ENCODE peak calls at places on chromosomes 2 and 18, in ten cellular contexts. V, Q, L, J, Z, Y, O, K, C and D are unnamed samples.

GRCh38 chr2:146077156-146077555 is 1557.2 kb upstream of the ZEB2 start:
- DNase-seq in V (no peak), Q (no peak), L (no peak), J (no peak), Z (no peak), Y (no peak), O (peak), K (no peak), C (no peak), D (no peak)

GRCh38 chr2:231761735-231762134 is 19.3 kb downstream of the PDE6D start:
- DNase-seq in V (no peak), Q (no peak), L (no peak), J (no peak), Z (no peak), Y (no peak), O (no peak), K (no peak), C (no peak), D (no peak)

GRCh38 chr18:40866013-40866644 is 1088.9 kb upstream of the PIK3C3 start:
- DNase-seq in V (no peak), Q (peak), L (no peak), J (no peak), Z (no peak), Y (no peak), O (no peak), K (no peak), C (peak), D (no peak)

GRCh38 chr2:222442665-222443064 is 18.3 kb downstream of the SGPP2 start:
- DNase-seq in V (no peak), Q (peak), L (no peak), J (no peak), Z (no peak), Y (no peak), O (no peak), K (no peak), C (no peak), D (no peak)

GRCh38 chr2:46950314-46950713 is 34.7 kb upstream of the MCFD2 start:
- DNase-seq in V (no peak), Q (no peak), L (no peak), J (no peak), Z (no peak), Y (no peak), O (no peak), K (no peak), C (no peak), D (no peak)

GRCh38 chr18:55780591-55781071 is 192.6 kb upstream of the TCF4 start:
- DNase-seq in V (no peak), Q (no peak), L (no peak), J (no peak), Z (no peak), Y (peak), O (no peak), K (no peak), C (no peak), D (no peak)

GRCh38 chr2:41836944-41837343 is 210.9 kb upstream of the PKDCC start:
- DNase-seq in V (peak), Q (no peak), L (no peak), J (peak), Z (no peak), Y (peak), O (peak), K (no peak), C (peak), D (peak)

GRCh38 chr2:241111443-241111810 is 9.3 kb upstream of the MTERF4 start:
- DNase-seq in V (peak), Q (no peak), L (no peak), J (no peak), Z (no peak), Y (no peak), O (no peak), K (no peak), C (no peak), D (no peak)

GRCh38 chr2:8676191-8676914 is 5.5 kb upstream of the ID2 start:
- DNase-seq in V (no peak), Q (no peak), L (peak), J (peak), Z (peak), Y (peak), O (peak), K (peak), C (no peak), D (no peak)

GRCh38 chr2:45052388-45052928 is 43.2 kb upstream of the SIX2 start:
- DNase-seq in V (no peak), Q (no peak), L (no peak), J (no peak), Z (no peak), Y (no peak), O (no peak), K (no peak), C (no peak), D (no peak)

GRCh38 chr2:37849908-37850307 is 75.2 kb upstream of the RMDN2 start:
- DNase-seq in V (no peak), Q (no peak), L (no peak), J (no peak), Z (no peak), Y (no peak), O (no peak), K (no peak), C (no peak), D (no peak)

GRCh38 chr2:188610827-188611226 is 319.2 kb downstream of the GULP1 start:
- DNase-seq in V (no peak), Q (no peak), L (no peak), J (no peak), Z (no peak), Y (no peak), O (no peak), K (no peak), C (no peak), D (no peak)

GRCh38 chr18:62717059-62717849 is 1.9 kb downstream of the PHLPP1 start:
- DNase-seq in V (peak), Q (peak), L (peak), J (peak), Z (no peak), Y (peak), O (peak), K (peak), C (no peak), D (peak)

GRCh38 chr2:3512086-3512485 is 7.2 kb downstream of the ADI1 start:
- DNase-seq in V (no peak), Q (no peak), L (no peak), J (no peak), Z (no peak), Y (no peak), O (no peak), K (no peak), C (no peak), D (no peak)

GRCh38 chr2:64914735-64915509 is 74.3 kb upstream of the SLC1A4 start:
- DNase-seq in V (no peak), Q (peak), L (no peak), J (peak), Z (no peak), Y (no peak), O (peak), K (no peak), C (no peak), D (no peak)

GRCh38 chr18:24373331-24373730 is 24.3 kb downstream of the OSBPL1A start:
- DNase-seq in V (no peak), Q (no peak), L (no peak), J (no peak), Z (no peak), Y (no peak), O (peak), K (no peak), C (no peak), D (no peak)

GRCh38 chr18:51339866-51340265 is 142.4 kb upstream of the MEX3C start:
- DNase-seq in V (no peak), Q (no peak), L (no peak), J (no peak), Z (no peak), Y (no peak), O (no peak), K (no peak), C (no peak), D (no peak)

GRCh38 chr18:31819106-31819924 is 58.6 kb upstream of the SLC25A52 start:
- DNase-seq in V (no peak), Q (no peak), L (no peak), J (peak), Z (no peak), Y (peak), O (peak), K (no peak), C (peak), D (peak)

GRCh38 chr18:79383388-79384056 is 12.2 kb upstream of the NFATC1 start:
- DNase-seq in V (no peak), Q (no peak), L (no peak), J (no peak), Z (peak), Y (no peak), O (no peak), K (no peak), C (no peak), D (no peak)

GRCh38 chr18:77146249-77147080 is 13.9 kb upstream of the MBP start:
- DNase-seq in V (no peak), Q (no peak), L (no peak), J (no peak), Z (no peak), Y (no peak), O (no peak), K (no peak), C (no peak), D (no peak)